ENCODE peak calls at places on chromosomes 2 and 18, in four cellular contexts. V is CD4-positive, alpha-beta T cell; Z is endodermal cell; H is left ventricle myocardium inferior. G is an unnamed sample.

GRCh38 chr2:21429747-21430146 is 306.0 kb downstream of the TDRD15 start:
- DNase-seq in V (no peak), Z (no peak), H (no peak), G (no peak)

GRCh38 chr18:37309059-37309458 is 256.5 kb downstream of the CELF4 start:
- DNase-seq in Z (no peak), H (no peak), V (no peak), G (no peak)

GRCh38 chr2:239939736-239940483 is 85.2 kb downstream of the NDUFA10 start:
- DNase-seq in H (peak; percentile 59), Z (peak; percentile 36), V (no peak), G (no peak)

GRCh38 chr2:183063083-183063482 is 15.5 kb upstream of the DUSP19 start:
- DNase-seq in V (no peak), Z (no peak), H (no peak), G (no peak)

GRCh38 chr2:221570321-221571107 is 1.6 kb downstream of the EPHA4 start:
- DNase-seq in Z (peak; percentile 75), H (no peak), V (no peak), G (no peak)

GRCh38 chr2:237702439-237703397 is 75.3 kb downstream of the LRRFIP1 start:
- DNase-seq in H (peak; percentile 61), Z (peak; percentile 86), V (no peak), G (peak; percentile 33)

GRCh38 chr2:106053581-106053980 is 140.5 kb downstream of the UXS1 start:
- DNase-seq in H (no peak), Z (no peak), V (no peak), G (no peak)

GRCh38 chr2:74954500-74954874 is 4.0 kb upstream of the POLE4 start:
- DNase-seq in H (no peak), V (no peak), Z (no peak), G (no peak)

GRCh38 chr2:105369777-105370690 is 28.8 kb downstream of the FHL2 start:
- DNase-seq in V (peak; percentile 78), Z (peak; percentile 96), H (peak; percentile 81), G (peak; percentile 74)

GRCh38 chr2:31205186-31205585 is 12.1 kb downstream of the CAPN14 start:
- DNase-seq in Z (no peak), H (no peak), V (no peak), G (no peak)

GRCh38 chr18:26764177-26764576 is 101.3 kb downstream of the AQP4 start:
- DNase-seq in Z (no peak), V (no peak), H (no peak), G (no peak)

GRCh38 chr2:220504890-220505564 is 877.6 kb downstream of the SLC4A3 start:
- DNase-seq in Z (peak; percentile 50), H (no peak), V (no peak), G (no peak)

GRCh38 chr2:168139791-168140190 is 107.6 kb downstream of the STK39 start:
- DNase-seq in H (no peak), V (no peak), Z (no peak), G (no peak)

GRCh38 chr2:28618221-28619141 is 122.6 kb downstream of the PLB1 start:
- DNase-seq in H (no peak), V (no peak), Z (no peak), G (no peak)

GRCh38 chr2:217993817-217994459 is 8.9 kb downstream of the TNS1 start:
- DNase-seq in Z (peak; percentile 92), V (peak; percentile 36), H (peak; percentile 70), G (peak; percentile 63)

GRCh38 chr18:9663377-9663776 is 44.7 kb upstream of the RAB31 start:
- DNase-seq in Z (no peak), V (no peak), H (no peak), G (no peak)

GRCh38 chr18:75247041-75247551 is 36.5 kb downstream of the TSHZ1 start:
- DNase-seq in V (no peak), H (no peak), Z (no peak), G (no peak)

GRCh38 chr2:25821225-25822056 is 56.8 kb downstream of the ASXL2 start:
- DNase-seq in H (no peak), V (no peak), Z (no peak), G (no peak)

GRCh38 chr2:165745916-165746315 is 48.1 kb downstream of the GALNT3 start:
- DNase-seq in Z (no peak), H (no peak), V (no peak), G (peak; percentile 38)

GRCh38 chr18:26545737-26546136 is 2.6 kb downstream of the KCTD1 start:
- DNase-seq in Z (no peak), H (no peak), V (no peak), G (no peak)

DNA sequence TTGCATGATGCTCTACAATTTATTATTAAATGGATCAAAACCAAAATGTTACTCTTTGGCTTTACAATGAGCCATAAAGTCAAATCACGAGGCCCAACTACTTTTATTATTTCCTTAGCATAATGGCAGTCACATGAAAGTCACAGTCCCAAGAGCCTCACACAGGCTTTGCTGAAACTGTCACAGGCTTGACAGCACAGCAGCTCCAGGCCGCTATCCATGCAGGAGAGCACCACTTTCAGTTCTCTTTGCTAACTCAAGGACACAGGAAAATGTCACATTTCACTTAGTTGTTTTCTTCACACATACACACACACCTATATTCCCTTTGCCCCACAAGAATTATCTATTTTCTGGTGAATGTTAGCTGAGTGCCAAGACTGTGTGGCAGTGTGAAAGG is 11.1 kb upstream of the MSGN1 start:
- DNase-seq in V (no peak), H (no peak), Z (no peak), G (no peak)
- H3K27ac ChIP-seq in V (no peak overlapping the region), H (peak overlapping the region; percentile 39), Z (no peak overlapping the region), G (no peak overlapping the region)

GRCh38 chr2:159089543-159089942 is 121.1 kb downstream of the TANC1 start:
- DNase-seq in V (no peak), H (peak; percentile 53), Z (no peak), G (no peak)
- H3K27ac ChIP-seq in V (no peak overlapping the region), H (peak overlapping the region; percentile 84), Z (no peak overlapping the region), G (peak overlapping the region; percentile 42)

GRCh38 chr2:169301596-169302330 is 60.6 kb downstream of the LRP2 start:
- DNase-seq in V (no peak), Z (no peak), H (no peak), G (no peak)

GRCh38 chr2:169303579-169304285 is 58.6 kb downstream of the LRP2 start:
- DNase-seq in Z (no peak), H (no peak), V (no peak), G (no peak)

GRCh38 chr2:169298007-169298406 is 64.3 kb downstream of the LRP2 start:
- DNase-seq in Z (no peak), V (no peak), H (no peak), G (no peak)

GRCh38 chr2:169302364-169302763 is 60.0 kb downstream of the LRP2 start:
- DNase-seq in H (no peak), Z (no peak), V (no peak), G (no peak)

GRCh38 chr2:169300617-169301530 is 61.5 kb downstream of the LRP2 start:
- DNase-seq in Z (no peak), V (no peak), H (no peak), G (no peak)
- H3K27ac ChIP-seq in Z (peak overlapping the region; percentile 51), V (no peak overlapping the region), H (no peak overlapping the region), G (peak overlapping the region; percentile 84)

DNA sequence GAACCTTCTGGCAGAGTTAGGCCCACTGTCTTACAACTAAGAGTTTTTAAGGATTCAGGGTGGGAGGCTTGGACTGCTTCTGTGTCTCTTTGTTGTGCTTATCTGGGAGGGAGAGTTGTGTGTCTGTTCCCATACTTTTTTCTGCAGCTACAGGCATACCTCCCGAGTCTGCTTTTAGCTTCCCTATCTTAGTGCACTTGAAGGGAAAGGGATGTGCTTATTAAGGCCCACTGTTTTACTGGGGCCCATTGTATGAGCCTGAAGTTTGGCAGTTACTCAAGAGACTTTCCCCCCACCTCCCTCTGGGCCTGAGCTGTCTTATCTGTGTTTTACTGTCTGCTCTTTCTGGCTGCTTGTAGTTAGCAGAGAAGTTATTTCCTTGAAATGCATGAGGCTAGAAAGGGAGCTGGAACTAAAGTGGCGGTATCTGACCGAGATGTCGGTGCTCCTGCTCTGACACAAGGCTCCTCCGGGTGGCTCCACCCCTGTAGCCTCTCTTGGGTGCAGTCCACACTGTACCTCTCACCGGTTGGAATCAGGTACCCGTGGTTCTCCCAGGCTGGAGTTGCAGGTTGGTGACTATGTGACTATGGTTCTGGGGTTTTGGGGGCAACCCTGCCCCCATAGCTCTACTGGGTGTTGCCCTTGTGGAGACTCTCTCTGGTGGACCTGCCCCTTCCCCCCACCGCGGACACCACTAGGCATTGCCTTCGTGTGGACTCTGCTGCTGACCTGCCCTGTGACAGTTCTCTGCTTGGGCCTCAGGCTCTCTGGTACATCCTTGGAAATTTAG is 12.9 kb downstream of the UBR3 start:
- DNase-seq in Z (no peak), V (no peak), H (no peak), G (no peak)
- H3K27ac ChIP-seq in Z (no peak overlapping the region), V (no peak overlapping the region), H (peak overlapping the region; percentile 79), G (no peak overlapping the region)

DNA sequence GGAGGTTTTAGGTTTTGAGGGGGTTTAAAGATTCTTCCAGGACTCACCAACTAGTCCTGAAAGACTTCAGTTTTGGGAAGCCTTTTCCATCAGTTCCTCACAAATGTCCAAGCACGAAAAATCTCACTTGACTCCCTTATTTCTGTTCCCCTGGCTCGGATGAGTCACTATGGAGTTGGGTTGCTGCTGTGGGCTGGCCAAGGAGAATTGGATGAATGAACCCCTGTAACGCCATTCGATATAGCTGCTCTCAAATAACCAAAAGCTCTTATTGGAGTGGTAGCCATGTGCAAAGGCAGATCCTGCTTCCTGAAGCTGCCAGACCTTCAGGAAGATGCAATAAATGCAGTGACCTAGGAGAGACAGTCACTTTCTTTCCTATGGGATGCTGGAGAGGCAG is 417.0 kb downstream of the ZNF521 start:
- DNase-seq in H (no peak), Z (no peak), V (no peak), G (no peak)
- H3K27ac ChIP-seq in H (no peak overlapping the region), Z (no peak overlapping the region), V (no peak overlapping the region), G (no peak overlapping the region)

GRCh38 chr18:3209859-3210569 is 9.8 kb downstream of the MYOM1 start:
- DNase-seq in V (no peak), Z (no peak), H (no peak), G (no peak)
- H3K27ac ChIP-seq in V (no peak overlapping the region), Z (no peak overlapping the region), H (peak overlapping the region; percentile 92), G (no peak overlapping the region)

G was measured in substantia nigra.